ENCODE peak calls at places on chromosomes 6 and 20, in six cellular contexts. One of them, this sample, is unnamed.
A peak's percentile ranks its signal among the peaks of the same experiment; 100 is the strongest.

GRCh38 chr6:40763001-40763400 is 175.8 kb upstream of the LRFN2 start:
- DNase-seq in left cardiac atrium: peak; percentile 51
- DNase-seq in CD8-positive, alpha-beta T cell: no peak
- DNase-seq in fibroblast of mammary gland: no peak
- DNase-seq in lung microvascular endothelial cell: no peak
- DNase-seq in AG09319: no peak
- DNase-seq in this sample: no peak

GRCh38 chr20:36149012-36149411 is 5.5 kb upstream of the EPB41L1 start:
- DNase-seq in AG09319: no peak
- DNase-seq in CD8-positive, alpha-beta T cell: no peak
- DNase-seq in fibroblast of mammary gland: no peak
- DNase-seq in lung microvascular endothelial cell: no peak
- DNase-seq in left cardiac atrium: no peak
- DNase-seq in this sample: no peak

GRCh38 chr6:52227495-52227894 is 16.8 kb downstream of the IL17F start:
- DNase-seq in left cardiac atrium: no peak
- DNase-seq in CD8-positive, alpha-beta T cell: no peak
- DNase-seq in fibroblast of mammary gland: peak; percentile 5
- DNase-seq in AG09319: no peak
- DNase-seq in lung microvascular endothelial cell: no peak
- DNase-seq in this sample: no peak

GRCh38 chr20:61933481-61933950 is 132.2 kb downstream of the TAF4 start:
- DNase-seq in lung microvascular endothelial cell: no peak
- DNase-seq in left cardiac atrium: peak; percentile 13
- DNase-seq in AG09319: no peak
- DNase-seq in CD8-positive, alpha-beta T cell: no peak
- DNase-seq in fibroblast of mammary gland: no peak
- DNase-seq in this sample: no peak

GRCh38 chr20:50267041-50267865 is 76.6 kb downstream of the CEBPB start:
- DNase-seq in fibroblast of mammary gland: peak; percentile 89
- DNase-seq in CD8-positive, alpha-beta T cell: no peak
- DNase-seq in AG09319: peak; percentile 56
- DNase-seq in lung microvascular endothelial cell: no peak
- DNase-seq in left cardiac atrium: peak; percentile 73
- DNase-seq in this sample: no peak

GRCh38 chr6:15522427-15522826 is 140.4 kb downstream of the DTNBP1 start:
- DNase-seq in left cardiac atrium: no peak
- DNase-seq in lung microvascular endothelial cell: no peak
- DNase-seq in AG09319: no peak
- DNase-seq in fibroblast of mammary gland: no peak
- DNase-seq in CD8-positive, alpha-beta T cell: no peak
- DNase-seq in this sample: no peak

GRCh38 chr6:124054034-124054433 is 250.4 kb downstream of the NKAIN2 start:
- DNase-seq in left cardiac atrium: no peak
- DNase-seq in fibroblast of mammary gland: no peak
- DNase-seq in CD8-positive, alpha-beta T cell: no peak
- DNase-seq in AG09319: no peak
- DNase-seq in lung microvascular endothelial cell: no peak
- DNase-seq in this sample: no peak

GRCh38 chr20:18590163-18590562 is 2.3 kb downstream of the DTD1 start:
- DNase-seq in AG09319: no peak
- DNase-seq in fibroblast of mammary gland: no peak
- DNase-seq in left cardiac atrium: no peak
- DNase-seq in CD8-positive, alpha-beta T cell: no peak
- DNase-seq in lung microvascular endothelial cell: peak; percentile 3
- DNase-seq in this sample: no peak

GRCh38 chr20:14415492-14415891 is 78.1 kb upstream of the FLRT3 start:
- DNase-seq in lung microvascular endothelial cell: no peak
- DNase-seq in fibroblast of mammary gland: no peak
- DNase-seq in CD8-positive, alpha-beta T cell: no peak
- DNase-seq in left cardiac atrium: no peak
- DNase-seq in AG09319: no peak
- DNase-seq in this sample: no peak

GRCh38 chr20:32535316-32535952 is 49.7 kb downstream of the NOL4L start:
- DNase-seq in lung microvascular endothelial cell: no peak
- DNase-seq in AG09319: no peak
- DNase-seq in CD8-positive, alpha-beta T cell: no peak
- DNase-seq in left cardiac atrium: no peak
- DNase-seq in fibroblast of mammary gland: no peak
- DNase-seq in this sample: peak; percentile 27

GRCh38 chr6:28212510-28213212 is 12.4 kb upstream of the ZSCAN9 start:
- DNase-seq in AG09319: peak; percentile 71
- DNase-seq in CD8-positive, alpha-beta T cell: no peak
- DNase-seq in fibroblast of mammary gland: peak; percentile 91
- DNase-seq in lung microvascular endothelial cell: peak; percentile 90
- DNase-seq in left cardiac atrium: no peak
- DNase-seq in this sample: peak; percentile 74

GRCh38 chr6:168194732-168195565 is 115.9 kb upstream of the FRMD1 start:
- DNase-seq in lung microvascular endothelial cell: no peak
- DNase-seq in AG09319: no peak
- DNase-seq in left cardiac atrium: no peak
- DNase-seq in CD8-positive, alpha-beta T cell: no peak
- DNase-seq in fibroblast of mammary gland: no peak
- DNase-seq in this sample: no peak

GRCh38 chr6:36734486-36735060 is 36.9 kb downstream of the RAB44 start:
- DNase-seq in lung microvascular endothelial cell: no peak
- DNase-seq in CD8-positive, alpha-beta T cell: no peak
- DNase-seq in fibroblast of mammary gland: no peak
- DNase-seq in AG09319: no peak
- DNase-seq in left cardiac atrium: no peak
- DNase-seq in this sample: no peak

This sample was measured in NAMALWA.